ENCODE peak calls at places on chromosomes 6 and 20, in nine cellular contexts. F, R, Q, B, L, C, V, G and P are unnamed samples.

GRCh38 chr6:85469276-85470022 is 19.6 kb downstream of the NT5E start:
- DNase-seq in F (no peak), R (no peak), Q (no peak), B (no peak), L (no peak), C (no peak), V (no peak), G (no peak), P (no peak)

GRCh38 chr6:134352786-134353480 is 35.0 kb upstream of the SGK1 start:
- DNase-seq in F (no peak), R (no peak), Q (peak), B (no peak), L (no peak), C (no peak), V (no peak), G (no peak), P (peak)

GRCh38 chr6:52389264-52389625 is 27.3 kb downstream of the PAQR8 start:
- DNase-seq in F (no peak), R (no peak), Q (no peak), B (no peak), L (no peak), C (no peak), V (no peak), G (no peak), P (no peak)

GRCh38 chr6:85347787-85348186 is 102.1 kb upstream of the NT5E start:
- DNase-seq in F (no peak), R (no peak), Q (peak), B (no peak), L (no peak), C (no peak), V (no peak), G (no peak), P (no peak)

GRCh38 chr6:53287336-53288225 is 61.2 kb downstream of the ELOVL5 start:
- DNase-seq in F (no peak), R (no peak), Q (no peak), B (no peak), L (peak), C (no peak), V (no peak), G (no peak), P (no peak)

GRCh38 chr6:8939615-8940014 is 504.3 kb upstream of the SLC35B3 start:
- DNase-seq in F (no peak), R (no peak), Q (no peak), B (no peak), L (no peak), C (no peak), V (peak), G (no peak), P (no peak)

GRCh38 chr20:34242879-34243278 is 1.7 kb downstream of the ASIP start:
- DNase-seq in F (no peak), R (no peak), Q (no peak), B (no peak), L (no peak), C (no peak), V (no peak), G (no peak), P (no peak)

GRCh38 chr20:36793294-36794115 is 19.9 kb upstream of the DSN1 start:
- DNase-seq in F (no peak), R (no peak), Q (no peak), B (no peak), L (no peak), C (no peak), V (no peak), G (no peak), P (no peak)

GRCh38 chr6:93581371-93581770 is 162.0 kb upstream of the EPHA7 start:
- DNase-seq in F (no peak), R (no peak), Q (no peak), B (no peak), L (no peak), C (no peak), V (no peak), G (no peak), P (no peak)

GRCh38 chr6:17583811-17584210 is 16.3 kb upstream of the FAM8A1 start:
- DNase-seq in F (no peak), R (no peak), Q (peak), B (no peak), L (no peak), C (no peak), V (no peak), G (no peak), P (peak)

GRCh38 chr20:37384683-37385174 is 38.8 kb downstream of the SRC start:
- DNase-seq in F (peak), R (peak), Q (peak), B (peak), L (no peak), C (peak), V (peak), G (no peak), P (peak)

GRCh38 chr20:42957014-42957694 is 232.6 kb downstream of the PTPRT start:
- DNase-seq in F (no peak), R (no peak), Q (no peak), B (no peak), L (no peak), C (no peak), V (no peak), G (no peak), P (no peak)

GRCh38 chr20:58994390-58995159 is 12.5 kb downstream of the CTSZ start:
- DNase-seq in F (no peak), R (no peak), Q (no peak), B (no peak), L (no peak), C (no peak), V (no peak), G (no peak), P (no peak)